ENCODE peak calls at places on chromosome X, in eight cellular contexts. T is HCT116; M is small intestine; I is CD4-positive, CD25-positive, alpha-beta regulatory T cell; H is colonic mucosa; X is naive thymus-derived CD4-positive, alpha-beta T cell; N is psoas muscle; Y is left ventricle myocardium inferior. C is an unnamed sample.

GRCh38 chrX:23380581-23380980 is 45.9 kb downstream of the PTCHD1 start:
- DNase-seq in N (no peak), Y (no peak), T (no peak), H (no peak), I (no peak), X (no peak), M (no peak), C (no peak)

GRCh38 chrX:19794690-19795089 is 92.7 kb downstream of the SH3KBP1 start:
- DNase-seq in N (no peak), Y (no peak), T (no peak), H (no peak), I (no peak), X (no peak), M (peak; percentile 29), C (no peak)

GRCh38 chrX:150200361-150200760 is 162.8 kb upstream of the MAMLD1 start:
- DNase-seq in M (no peak), X (no peak), N (no peak), I (no peak), H (no peak), T (no peak), Y (no peak), C (no peak)

GRCh38 chrX:138669693-138670092 is 41.8 kb downstream of the FGF13 start:
- DNase-seq in M (no peak), N (no peak), I (no peak), Y (no peak), H (no peak), T (no peak), X (no peak), C (no peak)

GRCh38 chrX:7993873-7994272 is 66.7 kb upstream of the PNPLA4 start:
- DNase-seq in X (no peak), H (no peak), M (no peak), Y (no peak), T (no peak), I (no peak), N (no peak), C (no peak)

GRCh38 chrX:6810796-6811195 is 275.9 kb upstream of the VCX3A start:
- DNase-seq in M (no peak), H (no peak), T (no peak), X (no peak), Y (no peak), N (no peak), I (no peak), C (no peak)

GRCh38 chrX:44872319-44872816 is 620 bp upstream of the KDM6A start:
- DNase-seq in N (no peak), Y (no peak), X (no peak), M (peak; percentile 49), I (no peak), H (peak; percentile 63), T (no peak), C (no peak)

GRCh38 chrX:138150709-138151108 is 560.8 kb downstream of the FGF13 start:
- DNase-seq in H (no peak), Y (no peak), I (no peak), T (no peak), X (no peak), M (no peak), N (no peak), C (no peak)

GRCh38 chrX:129678881-129679195 is 24.1 kb upstream of the APLN start:
- DNase-seq in Y (no peak), T (no peak), I (no peak), N (no peak), H (no peak), M (no peak), X (no peak), C (no peak)
- H3K4me3 ChIP-seq in Y (peak overlapping the region; percentile 60), T (no peak overlapping the region), I (peak overlapping the region; percentile 53), N (peak overlapping the region; percentile 58), H (peak overlapping the region; percentile 32), M (no peak overlapping the region), X (peak overlapping the region; percentile 53), C (no peak overlapping the region)

DNA sequence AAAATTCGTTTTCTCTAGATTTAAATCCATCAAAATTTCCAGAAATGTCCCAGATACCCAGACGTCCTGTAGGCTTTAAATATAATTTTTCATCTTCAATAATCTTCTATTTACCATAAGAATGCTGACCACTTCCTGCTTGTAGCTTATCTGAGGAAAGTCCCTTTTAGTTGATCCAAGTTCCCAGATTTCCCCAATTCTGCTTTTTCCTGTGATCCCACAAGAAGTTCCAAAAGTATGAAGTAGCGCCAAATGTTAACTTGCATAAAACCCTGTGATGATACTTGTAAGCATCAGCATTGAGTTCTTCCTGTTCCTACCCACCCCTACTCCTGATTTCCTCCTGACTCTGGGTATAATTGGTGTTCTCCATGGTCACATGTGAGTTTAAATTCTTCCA is 10.6 kb upstream of the TLR8 start:
- DNase-seq in N (no peak), X (no peak), H (no peak), M (no peak), Y (no peak), I (no peak), T (no peak), C (no peak)
- H3K27ac ChIP-seq in N (no peak overlapping the region), X (no peak overlapping the region), H (no peak overlapping the region), M (no peak overlapping the region), Y (no peak overlapping the region), I (no peak overlapping the region), T (no peak overlapping the region), C (no peak overlapping the region)

GRCh38 chrX:50704987-50705386 is 109.0 kb downstream of the SHROOM4 start:
- DNase-seq in Y (no peak), M (no peak), I (no peak), X (no peak), N (no peak), T (no peak), H (no peak), C (no peak)
- H3K4me1 ChIP-seq in Y (peaks cover 8% of the 10 kb centered on the region), M (no peaks in the 10 kb centered on the region), I (no peaks in the 10 kb centered on the region), X (no peaks in the 10 kb centered on the region), N (no peaks in the 10 kb centered on the region), T (no peaks in the 10 kb centered on the region), H (no peaks in the 10 kb centered on the region), C (peaks cover 2% of the 10 kb centered on the region)

GRCh38 chrX:70479197-70479969 is 34.7 kb downstream of the DLG3 start:
- DNase-seq in X (no peak), Y (no peak), M (peak; percentile 74), T (no peak), I (no peak), N (no peak), H (no peak), C (no peak)

GRCh38 chrX:70476166-70476933 is 31.7 kb downstream of the DLG3 start:
- DNase-seq in T (no peak), I (no peak), N (no peak), Y (no peak), X (no peak), H (no peak), M (no peak), C (no peak)

GRCh38 chrX:70478521-70478920 is 33.9 kb downstream of the DLG3 start:
- DNase-seq in H (no peak), N (no peak), Y (no peak), T (no peak), M (no peak), I (no peak), X (no peak), C (no peak)

GRCh38 chrX:70477734-70478075 is 33.1 kb downstream of the DLG3 start:
- DNase-seq in N (no peak), I (no peak), T (no peak), Y (no peak), H (no peak), M (no peak), X (no peak), C (no peak)

DNA sequence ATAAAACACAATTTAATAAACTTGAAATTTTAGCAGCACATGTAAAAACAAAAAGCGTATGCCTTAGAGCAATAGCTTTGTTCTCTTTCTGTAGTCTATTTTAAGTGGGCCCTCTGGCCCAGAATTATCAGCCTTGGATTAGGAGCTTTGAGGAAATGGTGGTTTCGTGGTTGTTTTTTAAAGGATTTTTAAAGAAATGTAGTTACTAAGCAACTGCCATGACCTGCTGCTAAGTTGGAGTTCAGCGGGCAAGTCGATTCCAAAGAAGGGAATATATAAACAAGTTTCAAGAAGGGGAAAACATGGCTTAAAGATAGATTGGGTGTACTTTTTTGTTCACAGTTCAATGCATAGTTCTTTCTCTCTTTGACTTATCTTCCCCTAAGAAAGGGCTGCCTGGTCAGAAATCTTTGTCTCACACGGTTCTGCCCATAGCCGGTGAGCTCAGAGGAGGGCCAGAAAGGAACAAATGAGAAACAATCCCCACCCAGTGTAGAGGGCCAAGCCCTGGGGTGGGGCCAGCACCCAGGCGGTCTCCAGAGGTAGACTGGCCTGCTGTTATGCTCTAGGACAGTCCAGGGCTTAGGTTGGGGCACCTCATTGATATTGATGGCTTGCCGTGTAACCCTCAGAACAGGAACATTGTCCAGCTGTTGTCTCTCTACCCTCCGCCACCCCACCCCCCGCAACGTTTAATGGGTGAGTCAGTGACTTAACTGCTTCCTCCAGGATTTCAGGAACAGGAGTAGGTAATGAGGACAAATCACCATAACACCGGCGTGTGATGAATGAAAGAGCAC is 32.5 kb downstream of the DLG3 start:
- DNase-seq in T (peak; percentile 78), H (peak; percentile 83), M (peak; percentile 85), I (no peak), N (no peak), Y (no peak), X (no peak), C (no peak)
- H3K4me3 ChIP-seq in T (peak overlapping the region; percentile 44), H (no peak overlapping the region), M (no peak overlapping the region), I (no peak overlapping the region), N (no peak overlapping the region), Y (no peak overlapping the region), X (no peak overlapping the region), C (no peak overlapping the region)

DNA sequence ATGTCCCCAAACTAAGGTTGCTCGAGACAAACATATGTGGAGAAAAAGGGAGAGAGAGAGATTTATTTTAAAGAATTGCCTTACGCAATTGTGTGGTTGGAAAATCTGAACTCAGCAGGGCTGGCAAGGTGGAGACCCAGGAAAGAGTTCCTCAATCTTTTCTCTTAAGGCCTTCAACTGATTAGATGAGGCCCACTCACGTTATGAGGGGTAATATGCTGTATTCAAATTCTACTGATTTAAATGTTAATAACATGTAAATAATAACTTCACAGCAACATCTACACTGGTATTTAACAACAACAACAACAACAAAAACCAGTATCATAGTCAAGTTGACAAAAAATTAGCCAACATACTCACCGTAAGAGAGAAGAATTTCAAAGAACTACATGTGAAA is 14.6 kb downstream of the SERPINA7 start:
- DNase-seq in Y (no peak), T (no peak), M (no peak), I (no peak), H (no peak), X (no peak), N (no peak), C (no peak)
- H3K27ac ChIP-seq in Y (no peak overlapping the region), T (no peak overlapping the region), M (no peak overlapping the region), I (no peak overlapping the region), H (no peak overlapping the region), X (no peak overlapping the region), N (no peak overlapping the region), C (no peak overlapping the region)

GRCh38 chrX:107421337-107421736 is 28.1 kb upstream of the FRMPD3 start:
- DNase-seq in M (no peak), N (no peak), H (no peak), T (no peak), X (no peak), I (no peak), Y (no peak), C (no peak)

DNA sequence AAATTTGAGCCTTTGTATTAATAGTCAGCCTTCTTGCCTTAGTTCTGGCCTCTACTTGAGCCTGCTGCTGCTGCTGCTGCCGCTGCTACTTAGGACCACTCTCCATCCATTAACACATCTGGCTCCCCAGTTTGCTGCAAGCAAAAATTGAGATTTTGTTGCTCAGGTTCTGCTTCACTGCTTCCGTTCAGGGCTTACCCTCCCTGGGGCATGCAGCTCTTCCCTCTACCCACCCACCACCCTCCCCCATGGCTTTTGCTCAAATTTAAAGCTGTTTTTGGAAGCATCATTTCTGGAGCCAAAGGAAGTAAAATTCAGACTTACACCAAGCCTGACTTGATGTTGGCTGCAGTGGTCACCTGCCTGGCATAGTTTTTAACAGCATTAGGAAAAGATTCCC is 28.9 kb upstream of the FRMPD3 start:
- DNase-seq in M (no peak), N (no peak), I (no peak), Y (no peak), X (no peak), H (no peak), T (no peak), C (no peak)
- H3K4me1 ChIP-seq in M (no peaks in the 10 kb centered on the region), N (no peaks in the 10 kb centered on the region), I (no peaks in the 10 kb centered on the region), Y (no peaks in the 10 kb centered on the region), X (no peaks in the 10 kb centered on the region), H (no peaks in the 10 kb centered on the region), T (no peaks in the 10 kb centered on the region), C (no peaks in the 10 kb centered on the region)